ENCODE peak calls at places on chromosomes 1 and 21, in seven cellular contexts. C, D, Q, R, U, L and K are unnamed samples.

GRCh38 chr1:90476411-90476810 is 240.7 kb downstream of the BARHL2 start:
- DNase-seq in Q (no peak), C (no peak), D (no peak), L (no peak), U (no peak), R (no peak), K (no peak)

GRCh38 chr1:16026723-16027484 is 5.1 kb downstream of the CLCNKA start:
- DNase-seq in R (peak), U (peak), C (no peak), D (no peak), Q (no peak), L (peak), K (no peak)

GRCh38 chr1:61259379-61260148 is 177.2 kb downstream of the NFIA start:
- DNase-seq in Q (no peak), D (no peak), R (no peak), U (no peak), L (no peak), C (no peak), K (no peak)

GRCh38 chr1:103256490-103256889 is 148.2 kb upstream of the COL11A1 start:
- DNase-seq in U (no peak), D (no peak), C (no peak), L (no peak), Q (no peak), R (no peak), K (no peak)

GRCh38 chr1:219247441-219247840 is 73.8 kb downstream of the LYPLAL1 start:
- DNase-seq in Q (no peak), L (no peak), C (no peak), D (no peak), R (no peak), U (no peak), K (no peak)

GRCh38 chr21:16563111-16563510 is 833.3 kb downstream of the USP25 start:
- DNase-seq in Q (no peak), C (no peak), D (no peak), L (no peak), R (no peak), U (no peak), K (no peak)

GRCh38 chr1:230753191-230753585 is 6.0 kb downstream of the CAPN9 start:
- DNase-seq in R (no peak), Q (no peak), D (no peak), L (no peak), U (no peak), C (no peak), K (no peak)

GRCh38 chr21:29238052-29238966 is 60.4 kb upstream of the BACH1 start:
- DNase-seq in Q (no peak), L (no peak), D (no peak), R (no peak), C (no peak), U (no peak), K (no peak)

GRCh38 chr1:52122424-52122823 is 19.5 kb upstream of the ZFYVE9 start:
- DNase-seq in D (no peak), R (no peak), C (no peak), U (no peak), L (no peak), Q (no peak), K (no peak)

GRCh38 chr1:176717052-176717754 is 254.2 kb downstream of the PAPPA2 start:
- DNase-seq in Q (no peak), R (peak), D (no peak), U (no peak), C (no peak), L (no peak), K (no peak)

GRCh38 chr1:157819215-157819614 is 705 bp downstream of the FCRL1 start:
- DNase-seq in R (no peak), L (no peak), Q (no peak), D (no peak), C (no peak), U (no peak), K (no peak)

GRCh38 chr1:155070721-155071556 is 7.4 kb downstream of the EFNA4 start:
- DNase-seq in L (peak), D (peak), Q (peak), R (peak), U (peak), C (no peak), K (peak)

GRCh38 chr1:179599623-179600249 is 8.1 kb downstream of the TDRD5 start:
- DNase-seq in R (no peak), C (no peak), Q (no peak), L (no peak), U (peak), D (peak), K (no peak)

GRCh38 chr1:56774067-56774609 is 45.1 kb downstream of the FYB2 start:
- DNase-seq in U (no peak), D (no peak), R (no peak), C (no peak), Q (no peak), L (no peak), K (no peak)

GRCh38 chr1:156815307-156815826 is 1.3 kb downstream of the SH2D2A start:
- DNase-seq in R (peak), Q (no peak), U (peak), D (no peak), L (no peak), C (no peak), K (no peak)

GRCh38 chr1:10701145-10701544 is 95.3 kb downstream of the CASZ1 start:
- DNase-seq in U (no peak), R (no peak), D (no peak), Q (no peak), L (no peak), C (no peak), K (no peak)

GRCh38 chr1:153422450-153423068 is 6.2 kb downstream of the S100A7A start:
- DNase-seq in U (peak), Q (peak), C (no peak), L (peak), R (no peak), D (peak), K (peak)

GRCh38 chr1:183590225-183591191 is at the start of gene NCF2:
- DNase-seq in U (no peak), D (no peak), R (no peak), C (peak), L (no peak), Q (peak), K (peak)

GRCh38 chr1:3070654-3071506 is 1.9 kb downstream of the PRDM16 start:
- DNase-seq in Q (no peak), C (no peak), R (no peak), L (peak), D (no peak), U (no peak), K (no peak)

GRCh38 chr21:40511976-40512375 is 335.0 kb downstream of the DSCAM start:
- DNase-seq in D (no peak), L (no peak), Q (no peak), U (no peak), C (no peak), R (no peak), K (no peak)

GRCh38 chr1:54339126-54339525 is 67.1 kb downstream of the SSBP3 start:
- DNase-seq in D (no peak), Q (no peak), R (no peak), C (no peak), L (no peak), U (no peak), K (no peak)

GRCh38 chr1:54341763-54342162 is 64.4 kb downstream of the SSBP3 start:
- DNase-seq in L (no peak), R (no peak), C (no peak), Q (no peak), D (no peak), U (no peak), K (no peak)

GRCh38 chr1:54342306-54342705 is 63.9 kb downstream of the SSBP3 start:
- DNase-seq in U (no peak), Q (no peak), R (no peak), D (no peak), C (no peak), L (no peak), K (no peak)

GRCh38 chr1:54340434-54340833 is 65.8 kb downstream of the SSBP3 start:
- DNase-seq in U (no peak), R (no peak), Q (no peak), L (no peak), D (no peak), C (no peak), K (no peak)

DNA sequence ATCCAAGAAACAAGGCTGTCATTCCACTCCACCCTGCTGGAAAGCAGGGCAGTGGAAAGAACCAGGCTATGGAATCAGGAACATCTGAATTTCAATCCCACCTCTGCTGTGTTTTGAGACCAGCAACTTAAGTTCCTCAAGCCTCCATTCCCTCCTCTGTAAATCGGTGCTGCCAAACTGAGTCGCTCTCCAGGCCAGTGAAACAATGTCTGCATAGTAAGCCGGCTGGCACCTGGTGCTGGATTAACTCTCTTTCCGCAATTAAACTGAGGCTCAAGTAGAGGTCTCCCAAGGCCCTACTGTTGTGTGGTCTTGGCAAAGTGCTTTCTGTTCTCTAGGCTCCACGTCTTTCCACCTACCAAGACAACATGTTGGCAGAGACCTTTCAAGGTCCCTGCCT is 65.3 kb downstream of the SSBP3 start:
- DNase-seq in U (no peak), L (no peak), R (no peak), D (no peak), C (no peak), Q (no peak), K (no peak)
- TF ChIP-seq TAF1 in U (no peak), L (no peak), R (no peak), D (no peak), C (no peak), Q (no peak), K (no peak)

DNA sequence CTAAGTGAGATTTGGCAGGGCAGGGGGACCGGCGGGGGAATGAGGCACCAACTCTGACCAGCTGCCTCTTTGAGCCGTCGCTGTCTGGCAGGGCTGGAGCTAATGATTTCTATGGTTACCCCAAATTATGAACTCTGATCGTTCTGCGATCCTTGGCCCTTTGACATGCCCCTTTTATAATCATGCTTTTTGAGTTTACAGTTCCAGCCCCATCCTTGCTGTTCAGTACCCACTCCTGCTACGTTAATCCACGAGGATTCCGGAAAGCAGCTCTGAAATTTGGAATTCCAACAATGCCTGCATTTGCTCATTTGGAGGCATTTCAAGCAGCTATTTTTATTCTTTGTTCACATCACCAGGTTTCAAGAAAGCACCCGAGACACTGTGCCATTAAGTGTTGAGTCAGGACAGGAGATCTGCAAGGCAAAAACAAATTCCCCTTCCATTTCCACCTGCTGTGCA is 54.7 kb upstream of the LBR start:
- DNase-seq in C (no peak), R (no peak), Q (no peak), D (no peak), U (no peak), L (peak), K (no peak)
- TF ChIP-seq TAF1 in C (no peak), R (no peak), Q (no peak), D (no peak), U (no peak), L (no peak), K (no peak)

GRCh38 chr1:100502052-100502792 is 35.7 kb upstream of the GPR88 start:
- DNase-seq in U (no peak), C (no peak), L (no peak), D (no peak), Q (no peak), R (no peak), K (no peak)
- TF ChIP-seq TAF1 in U (no peak), C (no peak), L (no peak), D (no peak), Q (no peak), R (no peak), K (no peak)

GRCh38 chr21:45258476-45258875 is 29.2 kb downstream of the POFUT2 start:
- DNase-seq in C (no peak), U (no peak), Q (no peak), D (peak), R (peak), L (peak), K (no peak)
- TF ChIP-seq TAF1 in C (no peak), U (no peak), Q (no peak), D (no peak), R (no peak), L (no peak), K (no peak)

DNA sequence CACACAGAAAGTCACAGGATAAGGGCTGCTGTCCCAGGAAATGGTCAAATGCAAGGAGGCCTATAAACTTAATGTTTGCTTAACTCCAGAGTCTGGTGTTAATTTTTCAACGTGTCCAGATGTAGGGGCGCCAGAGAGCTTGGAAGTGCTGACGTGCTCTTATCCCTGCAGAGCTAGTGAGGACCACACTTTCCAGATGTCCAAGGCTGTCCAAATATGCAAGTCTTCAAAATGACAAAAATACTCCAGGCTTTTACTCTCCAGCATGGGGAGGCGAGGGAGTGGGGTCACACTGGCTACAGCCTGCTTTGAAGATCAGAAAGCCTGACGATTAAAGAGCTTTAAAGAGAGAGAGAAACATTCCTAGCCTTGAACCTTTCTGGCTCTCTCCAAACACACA is 57.6 kb downstream of the ABCA4 start:
- DNase-seq in L (no peak), Q (no peak), R (peak), C (no peak), U (no peak), D (peak), K (no peak)
- TF ChIP-seq TAF1 in L (no peak), Q (no peak), R (no peak), C (no peak), U (no peak), D (no peak), K (no peak)

GRCh38 chr1:9319789-9320519 is 27.3 kb downstream of the SPSB1 start:
- DNase-seq in Q (no peak), R (no peak), C (no peak), D (no peak), L (peak), U (no peak), K (no peak)
- TF ChIP-seq TAF1 in Q (no peak), R (no peak), C (no peak), D (no peak), L (no peak), U (no peak), K (no peak)

DNA sequence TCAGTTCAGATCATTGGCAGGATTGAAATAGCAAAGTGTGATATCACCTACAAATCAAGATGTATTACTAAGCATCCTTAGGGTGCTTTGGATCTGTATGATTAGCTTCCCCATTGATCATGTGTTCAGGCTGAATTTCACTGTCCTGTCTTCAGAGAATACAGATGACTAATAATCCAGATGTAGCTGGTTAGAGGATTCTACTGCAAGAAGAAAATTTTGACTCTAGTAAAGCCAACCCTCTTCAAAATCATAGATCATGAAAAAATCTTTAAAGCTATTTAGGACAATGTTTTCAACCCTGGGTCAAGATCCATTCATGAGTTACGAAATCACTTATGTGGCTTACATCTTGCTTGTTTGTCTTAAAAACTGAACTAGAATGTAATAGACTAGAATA is 184.4 kb downstream of the PTGER3 start:
- DNase-seq in L (no peak), C (no peak), Q (no peak), R (no peak), U (no peak), D (no peak), K (no peak)
- TF ChIP-seq TAF1 in L (no peak), C (no peak), Q (no peak), R (no peak), U (no peak), D (no peak), K (no peak)

GRCh38 chr1:54989968-54990810 is 8.5 kb upstream of the BSND start:
- DNase-seq in D (no peak), R (no peak), C (no peak), L (no peak), U (no peak), Q (no peak), K (no peak)

GRCh38 chr1:54987830-54988705 is 7.6 kb downstream of the TMEM61 start:
- DNase-seq in U (no peak), L (no peak), Q (no peak), D (no peak), C (no peak), R (peak), K (no peak)

GRCh38 chr1:54990916-54991315 is 7.8 kb upstream of the BSND start:
- DNase-seq in L (no peak), U (no peak), Q (no peak), D (no peak), R (no peak), C (no peak), K (no peak)

GRCh38 chr1:54988975-54989374 is 8.5 kb downstream of the TMEM61 start:
- DNase-seq in Q (no peak), C (no peak), L (no peak), R (no peak), D (no peak), U (no peak), K (no peak)

GRCh38 chr1:54989473-54989872 is 9.0 kb downstream of the TMEM61 start:
- DNase-seq in Q (no peak), U (no peak), R (no peak), D (no peak), C (no peak), L (no peak), K (no peak)
- TF ChIP-seq TAF1 in Q (no peak), U (no peak), R (no peak), D (no peak), C (no peak), L (no peak), K (no peak)